ENCODE peak calls at places on chromosome X, in five cellular contexts. J, A, T, F and U are unnamed samples.

GRCh38 chrX:69618803-69619202 is 2.9 kb downstream of the EDA start:
- DNase-seq in A (peak), F (no peak), T (peak), J (peak), U (peak)

GRCh38 chrX:7542566-7542965 is 300.4 kb upstream of the VCX start:
- DNase-seq in T (no peak), F (no peak), A (no peak), J (no peak), U (no peak)

GRCh38 chrX:39618178-39618577 is 479.6 kb downstream of the BCOR start:
- DNase-seq in T (no peak), F (no peak), A (no peak), J (no peak), U (no peak)

GRCh38 chrX:3017492-3017891 is 11.1 kb downstream of the ARSH start:
- DNase-seq in A (no peak), J (no peak), F (no peak), T (no peak), U (no peak)

GRCh38 chrX:21678059-21678458 is 19.9 kb upstream of the KLHL34 start:
- DNase-seq in J (no peak), A (no peak), T (peak), F (no peak), U (no peak)

GRCh38 chrX:46573896-46574336 is 351 bp downstream of the CHST7 start:
- DNase-seq in A (peak), F (no peak), J (peak), T (peak), U (peak)

GRCh38 chrX:9525511-9526248 is 60.8 kb downstream of the TBL1X start:
- DNase-seq in T (no peak), F (no peak), A (peak), J (no peak), U (no peak)

GRCh38 chrX:40459576-40460158 is 121.1 kb upstream of the ATP6AP2 start:
- DNase-seq in F (no peak), T (no peak), J (no peak), A (no peak), U (no peak)

GRCh38 chrX:41152221-41152620 is 67.0 kb downstream of the USP9X start:
- DNase-seq in T (no peak), A (no peak), J (no peak), F (no peak), U (no peak)

GRCh38 chrX:143669395-143669794 is 33.5 kb upstream of the SLITRK4 start:
- DNase-seq in J (no peak), F (no peak), T (peak), A (no peak), U (peak)

GRCh38 chrX:138775501-138775900 is 64.0 kb upstream of the FGF13 start:
- DNase-seq in A (peak), J (no peak), F (no peak), T (peak), U (peak)

GRCh38 chrX:18173494-18174180 is 47.0 kb downstream of the BEND2 start:
- DNase-seq in J (no peak), T (no peak), A (no peak), F (no peak), U (no peak)

GRCh38 chrX:111008126-111008525 is 87.9 kb upstream of the PAK3 start:
- DNase-seq in A (no peak), F (no peak), J (no peak), T (no peak), U (no peak)

GRCh38 chrX:42273387-42273786 is 350.0 kb upstream of the CASK start:
- DNase-seq in A (no peak), F (no peak), T (no peak), J (no peak), U (no peak)

GRCh38 chrX:13398073-13398823 is 78.4 kb upstream of the ATXN3L start:
- DNase-seq in T (peak), J (peak), A (peak), F (peak), U (peak)

GRCh38 chrX:153726286-153727107 is 1.8 kb downstream of the ABCD1 start:
- DNase-seq in A (peak), T (peak), F (no peak), J (peak), U (peak)

GRCh38 chrX:45788315-45788714 is 587.6 kb upstream of the DIPK2B start:
- DNase-seq in J (no peak), A (peak), T (no peak), F (no peak), U (no peak)

GRCh38 chrX:110504947-110505346 is 146.3 kb downstream of the RTL9 start:
- DNase-seq in F (no peak), A (no peak), J (no peak), T (no peak), U (no peak)

DNA sequence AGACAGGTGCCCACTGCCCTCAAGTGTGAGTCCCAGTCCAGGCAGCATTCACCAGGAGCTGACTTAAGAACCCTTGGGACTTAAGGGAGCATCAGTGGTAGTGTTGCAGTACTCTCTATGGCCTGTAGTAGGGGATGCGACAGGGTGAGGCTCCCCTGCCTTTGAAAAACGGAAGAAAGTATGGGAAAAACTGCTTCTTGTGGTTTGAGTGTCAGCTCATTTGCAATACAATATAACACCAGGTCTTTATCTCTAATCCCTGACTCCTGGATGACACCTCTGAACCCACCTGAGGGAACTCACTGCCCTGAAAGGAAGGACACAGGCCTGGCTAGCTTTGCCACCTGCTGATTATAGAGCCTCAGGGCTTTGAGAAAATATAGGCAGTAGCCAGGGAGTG is 176.0 kb downstream of the SMARCA1 start:
- DNase-seq in T (no peak), J (no peak), A (no peak), F (no peak), U (no peak)
- TF ChIP-seq CTCF in T (no peak), J (no peak), A (peak), F (no peak), U (no peak)

GRCh38 chrX:118324588-118324987 is 21.3 kb upstream of the WDR44 start:
- DNase-seq in F (no peak), J (no peak), A (no peak), T (no peak), U (no peak)

GRCh38 chrX:118329179-118329578 is 16.7 kb upstream of the WDR44 start:
- DNase-seq in T (no peak), A (no peak), F (no peak), J (no peak), U (no peak)

DNA sequence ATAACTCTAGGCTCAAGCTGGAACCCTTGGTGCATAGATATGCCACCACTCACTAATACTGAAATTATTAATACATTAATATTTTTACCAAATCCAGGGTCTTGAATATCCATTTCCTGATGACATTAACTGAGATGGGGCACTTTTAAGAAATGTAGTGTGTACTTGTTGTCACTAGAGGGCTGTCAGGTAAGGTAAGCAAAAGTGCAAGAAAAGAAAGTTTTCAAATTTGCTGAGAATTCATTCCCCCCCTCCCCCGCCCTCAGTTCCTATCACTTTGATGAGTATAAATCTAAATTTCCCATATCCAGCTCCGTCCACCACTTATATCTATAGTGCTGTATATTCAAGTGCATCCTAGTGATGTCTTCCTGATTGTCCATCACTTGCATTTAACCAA is 20.5 kb upstream of the WDR44 start:
- DNase-seq in T (peak), J (no peak), A (peak), F (no peak), U (peak)
- TF ChIP-seq CTCF in T (peak), J (no peak), A (peak), F (peak), U (peak)

DNA sequence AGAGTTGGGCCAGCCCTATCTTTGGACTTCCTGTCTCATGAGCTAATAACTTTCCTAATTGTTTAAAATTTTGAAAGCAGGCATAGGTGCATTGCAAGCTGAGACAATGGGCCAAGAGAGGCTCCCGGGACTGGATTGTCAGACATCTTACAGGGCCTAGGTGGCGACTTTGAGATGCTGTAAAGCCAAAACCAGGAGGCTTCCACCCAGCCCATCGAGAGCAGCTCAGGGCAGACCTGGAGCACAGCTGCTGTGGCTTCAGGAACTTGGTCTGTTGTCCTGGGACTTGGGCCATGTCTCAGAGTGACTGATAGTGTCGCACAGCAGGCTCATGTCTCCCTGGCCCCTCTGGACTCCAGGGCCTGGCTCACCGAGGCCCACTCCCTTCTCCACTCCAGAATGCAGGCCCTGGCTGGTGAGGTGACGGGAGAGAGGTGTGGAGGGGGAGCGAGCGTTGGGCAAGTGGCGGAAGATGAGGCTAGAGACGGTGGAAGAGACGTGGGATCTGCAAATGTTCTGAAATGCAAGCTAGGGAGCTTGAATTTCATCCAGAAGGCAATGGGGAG is 24.1 kb upstream of the MTM1 start:
- DNase-seq in F (no peak), J (no peak), A (peak), T (no peak), U (peak)
- TF ChIP-seq CTCF in F (no peak), J (no peak), A (peak), T (no peak), U (no peak)

GRCh38 chrX:103149652-103150051 is 56.7 kb upstream of the NXF3 start:
- DNase-seq in A (no peak), T (no peak), F (no peak), J (no peak), U (no peak)

GRCh38 chrX:103155201-103155600 is 59.7 kb upstream of the BEX4 start:
- DNase-seq in A (peak), J (no peak), F (no peak), T (peak), U (peak)

GRCh38 chrX:103157511-103158316 is 57.2 kb upstream of the BEX4 start:
- DNase-seq in A (peak), F (no peak), T (peak), J (peak), U (peak)

GRCh38 chrX:103151799-103152198 is 58.9 kb upstream of the NXF3 start:
- DNase-seq in F (no peak), J (no peak), A (no peak), T (peak), U (no peak)

GRCh38 chrX:103153661-103154060 is 60.7 kb upstream of the NXF3 start:
- DNase-seq in J (no peak), A (no peak), F (no peak), T (peak), U (no peak)
- TF ChIP-seq CTCF in J (no peak), A (no peak), F (no peak), T (no peak), U (no peak)

DNA sequence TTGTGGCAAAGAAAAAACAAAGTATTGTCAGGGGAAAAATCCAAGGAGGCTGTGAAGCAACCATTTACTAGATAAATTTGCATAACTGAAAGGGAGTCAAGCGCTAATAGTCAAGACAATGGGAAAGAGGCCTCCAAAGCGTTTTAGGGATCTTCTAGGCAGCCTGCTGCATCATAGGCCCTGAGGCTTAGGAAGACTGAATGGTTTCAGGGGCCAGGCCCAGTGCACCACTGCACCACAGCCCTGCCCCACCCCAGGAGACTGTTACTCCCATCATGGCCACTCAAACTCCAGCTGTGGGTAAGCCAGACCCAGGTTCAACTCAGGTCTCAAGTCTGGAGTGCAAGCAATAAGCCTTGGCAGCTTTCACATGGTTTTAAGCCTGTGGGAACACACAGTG is 362.9 kb downstream of the SH3BGRL start:
- DNase-seq in J (no peak), T (no peak), F (no peak), A (no peak), U (no peak)
- TF ChIP-seq CTCF in J (no peak), T (no peak), F (no peak), A (no peak), U (no peak)

GRCh38 chrX:81286075-81286474 is 84.2 kb downstream of the SH3BGRL start:
- DNase-seq in F (no peak), T (no peak), A (no peak), J (no peak), U (no peak)

DNA sequence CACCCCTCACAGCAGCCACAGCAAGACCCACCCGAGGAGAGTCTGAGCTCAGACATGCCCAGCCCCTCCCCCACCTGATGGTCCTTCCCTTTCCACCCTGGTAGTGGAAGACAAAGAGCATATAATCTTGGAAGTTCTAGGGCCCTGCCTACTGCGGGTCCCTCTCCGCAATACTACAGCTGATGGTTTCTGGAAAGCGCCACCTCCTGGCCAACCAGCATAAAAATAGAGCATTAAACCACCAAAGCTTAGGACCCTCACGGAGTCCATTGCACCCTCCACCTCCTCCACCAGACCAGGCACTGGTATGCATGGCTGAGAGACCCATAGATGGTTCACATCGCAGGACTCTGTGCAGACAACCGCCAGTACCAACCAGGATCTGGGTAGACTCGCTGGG is 78.2 kb downstream of the SH3BGRL start:
- DNase-seq in J (no peak), F (no peak), A (peak), T (peak), U (no peak)
- TF ChIP-seq CTCF in J (no peak), F (peak), A (peak), T (peak), U (no peak)

GRCh38 chrX:48511561-48511960 is 2.8 kb downstream of the PORCN start:
- DNase-seq in T (no peak), A (no peak), F (no peak), J (no peak), U (no peak)
- TF ChIP-seq CTCF in T (peak), A (peak), F (peak), J (no peak), U (no peak)

GRCh38 chrX:96182366-96182765 is 502.3 kb upstream of the DIAPH2 start:
- DNase-seq in F (peak), J (no peak), T (peak), A (peak), U (peak)
- TF ChIP-seq CTCF in F (peak), J (no peak), T (peak), A (peak), U (peak)

DNA sequence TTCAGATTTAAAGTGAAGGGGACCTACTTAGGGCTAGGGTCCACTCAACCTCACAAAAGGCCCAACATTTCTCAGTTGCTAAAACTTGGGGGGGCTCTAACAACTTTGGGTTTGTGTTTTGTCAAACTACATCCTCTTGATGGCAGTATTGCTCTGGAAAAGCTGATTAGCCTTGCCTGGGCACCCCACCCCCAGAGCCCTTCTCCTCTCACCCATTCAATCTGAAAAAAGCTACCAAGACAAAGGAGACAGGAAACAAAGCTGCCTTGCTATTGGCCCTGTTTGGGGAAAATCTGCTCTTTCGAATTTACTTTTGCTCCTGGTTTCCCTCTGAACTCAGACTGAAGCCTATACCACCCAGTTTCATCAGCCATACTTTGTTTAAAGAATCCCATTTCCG is 195.2 kb upstream of the STK26 start:
- DNase-seq in A (peak), F (no peak), J (no peak), T (no peak), U (peak)
- TF ChIP-seq CTCF in A (peak), F (no peak), J (no peak), T (peak), U (no peak)

GRCh38 chrX:38224160-38224559 is 3.5 kb upstream of the SRPX start:
- DNase-seq in A (no peak), J (no peak), T (no peak), F (no peak), U (no peak)

GRCh38 chrX:38221391-38221929 is 789 bp upstream of the SRPX start:
- DNase-seq in J (no peak), T (peak), F (no peak), A (no peak), U (no peak)

GRCh38 chrX:38220936-38221386 is 290 bp upstream of the SRPX start:
- DNase-seq in F (no peak), T (peak), A (no peak), J (peak), U (no peak)

GRCh38 chrX:38216642-38217041 is 4.0 kb downstream of the SRPX start:
- DNase-seq in F (no peak), J (no peak), T (peak), A (peak), U (no peak)

DNA sequence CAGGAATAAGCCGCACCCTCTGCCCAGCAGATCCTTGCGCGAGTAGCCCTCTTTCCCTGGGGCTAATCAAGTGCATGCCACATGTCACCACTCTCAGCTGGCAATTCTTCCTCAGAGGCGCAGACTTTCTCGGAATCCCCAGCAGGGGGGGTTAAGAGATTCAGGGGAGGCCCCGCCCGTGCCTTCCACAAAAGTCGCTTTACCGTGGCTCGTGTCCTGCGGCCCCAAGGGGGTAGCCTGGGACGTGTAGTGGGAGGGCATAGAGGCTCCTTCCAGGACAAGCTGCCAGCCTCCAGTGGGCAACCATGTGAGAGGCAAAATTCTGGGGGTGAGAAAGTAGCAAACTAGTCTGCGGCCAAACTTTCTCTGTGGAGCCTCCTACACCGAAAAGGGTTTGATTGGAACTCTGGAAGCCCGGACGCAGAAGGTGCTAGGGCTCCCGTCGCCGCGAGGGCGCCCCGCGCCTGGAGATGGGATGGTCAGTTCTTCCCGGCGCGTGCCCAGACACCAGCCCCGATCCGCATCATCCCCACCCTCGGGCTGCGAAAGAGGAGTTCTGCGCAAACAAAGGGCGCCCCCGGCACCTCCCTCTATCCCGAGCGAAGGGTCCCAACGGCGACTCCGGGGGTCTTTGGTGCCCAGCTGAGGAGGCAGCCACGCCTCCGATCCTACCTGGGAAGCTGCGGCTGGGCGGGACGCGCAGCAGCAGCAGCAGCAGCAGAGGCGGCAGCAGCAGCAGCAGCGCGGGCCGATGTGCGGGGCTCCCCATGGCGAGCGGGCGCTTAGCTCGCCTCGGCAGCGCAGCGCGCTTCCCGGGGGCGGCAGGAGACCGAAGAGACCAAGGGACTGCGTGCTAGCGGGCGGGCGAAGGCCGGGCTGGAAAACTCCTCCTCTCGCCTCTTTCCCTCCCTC is at the start of gene SRPX:
- DNase-seq in J (peak), F (no peak), T (peak), A (peak), U (peak)
- TF ChIP-seq CTCF in J (no peak), F (peak), T (peak), A (peak), U (peak)